ENCODE peak calls at places on chromosomes 7 and 10, in eight cellular contexts. J is WTC11, C is HepG2, R is fibroblast of pulmonary artery, H is breast epithelium, K is B cell, G is GM23338, P is GM12878. S is an unnamed sample.

GRCh38 chr10:113704637-113705343 is 25.1 kb downstream of the CASP7 start:
- DNase-seq in J (no peak), K (no peak), P (no peak), G (peak; percentile 72), C (peak; percentile 27), H (no peak), R (peak; percentile 69), S (no peak)

GRCh38 chr7:2870471-2870941 is 26.4 kb upstream of the GNA12 start:
- DNase-seq in J (peak; percentile 57), P (no peak), R (peak; percentile 90), C (no peak), H (no peak), K (peak; percentile 60), G (peak; percentile 59), S (no peak)

GRCh38 chr7:33781796-33782195 is 123.5 kb upstream of the BMPER start:
- DNase-seq in K (no peak), C (no peak), H (no peak), R (no peak), J (no peak), P (no peak), G (no peak), S (no peak)

GRCh38 chr7:28296571-28297483 is 115.5 kb upstream of the CREB5 start:
- DNase-seq in P (no peak), G (peak; percentile 88), R (peak; percentile 47), C (no peak), H (no peak), J (peak; percentile 71), K (no peak), S (no peak)

GRCh38 chr7:149598721-149599308 is 101.2 kb upstream of the ZNF746 start:
- DNase-seq in P (no peak), C (peak; percentile 7), J (peak; percentile 55), H (no peak), R (peak; percentile 53), K (no peak), G (peak; percentile 70), S (no peak)

GRCh38 chr10:132909491-132910071 is 32.8 kb downstream of the CFAP46 start:
- DNase-seq in G (no peak), J (peak; percentile 7), H (peak; percentile 25), P (no peak), K (no peak), C (no peak), R (no peak), S (no peak)

GRCh38 chr7:157840913-157841756 is 504.3 kb downstream of the DNAJB6 start:
- DNase-seq in R (no peak), H (no peak), J (peak; percentile 35), K (no peak), C (no peak), G (no peak), P (no peak), S (no peak)

GRCh38 chr10:33612116-33612515 is 277.6 kb upstream of the NRP1 start:
- DNase-seq in R (peak; percentile 10), H (no peak), K (no peak), P (no peak), G (no peak), J (no peak), C (no peak), S (no peak)

GRCh38 chr10:70053896-70054641 is 1.4 kb downstream of the MACROH2A2 start:
- DNase-seq in P (no peak), J (peak; percentile 70), C (peak; percentile 20), R (peak; percentile 16), H (no peak), K (no peak), G (peak; percentile 49), S (peak; percentile 57)

GRCh38 chr10:109689785-109690184 is 233.5 kb downstream of the XPNPEP1 start:
- DNase-seq in C (no peak), H (no peak), G (no peak), R (no peak), K (no peak), J (no peak), P (no peak), S (no peak)

GRCh38 chr10:119191881-119192280 is 13.3 kb upstream of the PRDX3 start:
- DNase-seq in J (no peak), K (no peak), R (no peak), C (no peak), H (no peak), G (no peak), P (no peak), S (no peak)

GRCh38 chr7:100486753-100487446 is 3.2 kb downstream of the NYAP1 start:
- DNase-seq in H (no peak), P (no peak), J (peak; percentile 41), G (peak; percentile 88), K (no peak), R (no peak), C (no peak), S (no peak)

GRCh38 chr7:36207451-36208291 is 54.6 kb downstream of the EEPD1 start:
- DNase-seq in K (no peak), H (no peak), J (no peak), R (peak; percentile 63), C (peak; percentile 39), P (no peak), G (no peak), S (no peak)

DNA sequence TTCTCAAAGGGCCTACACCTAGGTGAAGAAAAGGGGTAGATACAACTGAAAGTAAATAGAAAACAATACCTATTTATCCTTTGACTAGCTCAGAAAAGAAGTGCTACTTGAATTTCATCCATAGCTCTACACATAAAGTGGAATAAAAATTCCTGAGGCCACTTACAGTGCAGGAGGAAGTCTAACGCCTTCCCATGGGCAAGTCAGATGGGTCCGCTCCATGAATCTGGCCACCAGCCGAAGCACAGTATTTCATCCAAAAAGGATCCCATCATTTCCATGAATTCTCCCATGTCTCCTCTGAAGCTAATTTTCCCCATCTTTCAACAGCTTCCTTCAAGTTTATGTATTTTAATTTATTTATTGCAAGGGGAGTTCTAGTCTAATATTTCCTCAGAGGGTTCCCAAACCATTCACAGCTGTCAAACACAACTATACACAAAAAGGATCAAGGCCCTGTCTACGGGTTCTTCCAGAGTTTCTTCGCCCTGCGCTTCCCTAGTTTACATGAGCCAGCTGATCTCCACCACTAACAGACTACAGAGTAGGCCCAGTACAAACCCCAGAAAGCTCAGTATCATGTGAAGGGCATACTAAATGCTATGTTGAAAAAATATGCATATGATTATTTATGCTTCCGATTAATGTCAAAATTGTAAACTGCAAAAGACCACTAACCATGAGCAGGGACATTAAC is 184.7 kb downstream of the DOCK4 start:
- DNase-seq in G (no peak), R (no peak), K (no peak), P (no peak), J (no peak), C (no peak), H (no peak), S (no peak)
- TF ChIP-seq CTCF in G (no peak), R (no peak), K (no peak), P (no peak), J (no peak), C (no peak), H (no peak), S (no peak)

DNA sequence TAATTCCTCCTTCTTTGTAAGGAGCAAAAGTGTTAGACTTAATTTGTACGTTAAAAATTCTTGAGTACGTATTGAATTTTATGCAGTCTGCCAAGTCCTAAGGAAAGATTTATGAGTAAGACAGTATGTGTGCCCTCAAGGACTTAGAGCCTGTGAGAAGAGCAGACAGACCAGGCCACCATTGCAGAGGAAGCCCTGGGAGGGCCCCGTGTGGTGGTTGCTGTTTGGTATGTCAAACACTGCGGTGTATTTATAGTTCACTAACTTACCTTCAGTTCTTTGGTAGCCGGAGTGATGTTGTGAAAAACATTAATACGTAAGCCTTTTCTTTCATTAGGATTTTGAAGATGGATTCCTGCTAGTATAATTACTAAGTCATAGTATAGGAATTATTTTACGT is 82.9 kb downstream of the GALNT11 start:
- DNase-seq in C (no peak), R (no peak), G (no peak), K (no peak), J (no peak), H (no peak), P (no peak), S (no peak)
- TF ChIP-seq CTCF in C (no peak), R (no peak), G (no peak), K (no peak), J (no peak), H (no peak), P (no peak), S (no peak)

GRCh38 chr7:78434281-78434680 is 635.7 kb downstream of the PHTF2 start:
- DNase-seq in J (peak; percentile 20), K (no peak), C (no peak), H (no peak), P (no peak), R (no peak), G (peak; percentile 62), S (no peak)
- TF ChIP-seq CTCF in J (peak; percentile 24), K (no peak), C (peak; percentile 10), H (no peak), P (no peak), R (no peak), G (peak; percentile 64), S (no peak)

GRCh38 chr10:71980181-71981023 is 16.2 kb downstream of the CHST3 start:
- DNase-seq in R (peak; percentile 58), K (no peak), J (no peak), H (peak; percentile 15), C (no peak), G (no peak), P (no peak), S (no peak)

GRCh38 chr10:71979692-71980062 is 15.5 kb downstream of the CHST3 start:
- DNase-seq in K (no peak), J (no peak), C (no peak), R (no peak), G (no peak), P (no peak), H (no peak), S (no peak)

GRCh38 chr10:71978988-71979691 is 14.9 kb downstream of the CHST3 start:
- DNase-seq in R (no peak), C (no peak), P (no peak), J (no peak), G (no peak), K (no peak), H (peak; percentile 28), S (no peak)

GRCh38 chr10:71975891-71976725 is 11.9 kb downstream of the CHST3 start:
- DNase-seq in K (no peak), P (no peak), H (peak; percentile 41), C (no peak), J (no peak), G (no peak), R (peak; percentile 60), S (no peak)

DNA sequence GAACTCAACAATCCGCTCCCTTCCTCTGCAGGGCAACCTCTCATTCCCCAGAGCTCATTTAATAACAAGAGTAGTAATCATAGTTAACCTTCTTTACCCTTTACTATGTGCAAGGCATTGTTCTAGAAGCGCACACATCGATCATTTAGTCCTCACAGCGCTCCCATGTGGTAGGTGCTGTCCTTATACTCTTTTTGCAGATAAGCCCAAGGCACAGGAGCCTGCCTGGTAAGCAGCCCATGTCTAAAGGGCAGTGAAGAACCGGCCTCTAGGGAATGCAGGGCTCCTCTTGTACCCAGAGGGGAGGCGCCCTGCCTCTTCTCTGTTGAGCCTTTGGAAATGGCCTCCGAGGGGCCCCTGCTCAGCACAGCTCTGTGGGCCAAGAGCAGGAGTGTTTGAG is 14.3 kb downstream of the CHST3 start:
- DNase-seq in R (no peak), J (peak; percentile 50), G (peak; percentile 75), H (no peak), K (no peak), C (no peak), P (no peak), S (no peak)
- TF ChIP-seq CTCF in R (no peak), J (no peak), G (peak; percentile 63), H (no peak), K (no peak), C (peak; percentile 26), P (no peak), S (peak; percentile 39)